ENCODE peak calls at places on chromosomes 5 and 9, in four cellular contexts. One of them, this sample, is unnamed.

GRCh38 chr5:10524376-10525123 is 39.3 kb upstream of the ANKRD33B start:
- DNase-seq in GDM1: no peak
- DNase-seq in esophagus squamous epithelium: no peak
- DNase-seq in left kidney: no peak
- DNase-seq in this sample: no peak

GRCh38 chr5:131533844-131534243 is 101.2 kb downstream of the RAPGEF6 start:
- DNase-seq in GDM1: no peak
- DNase-seq in esophagus squamous epithelium: no peak
- DNase-seq in left kidney: no peak
- DNase-seq in this sample: no peak

GRCh38 chr9:130984476-130984875 is 24.5 kb upstream of the LAMC3 start:
- DNase-seq in GDM1: no peak
- DNase-seq in esophagus squamous epithelium: no peak
- DNase-seq in left kidney: peak; percentile 53
- DNase-seq in this sample: no peak

GRCh38 chr9:35482071-35482470 is 7.8 kb upstream of the RUSC2 start:
- DNase-seq in GDM1: no peak
- DNase-seq in esophagus squamous epithelium: no peak
- DNase-seq in left kidney: no peak
- DNase-seq in this sample: no peak

GRCh38 chr9:137305060-137305787 is 3.2 kb upstream of the NRARP start:
- DNase-seq in GDM1: no peak
- DNase-seq in esophagus squamous epithelium: no peak
- DNase-seq in left kidney: peak; percentile 91
- DNase-seq in this sample: peak; percentile 69

GRCh38 chr9:11338130-11338529 is 725.3 kb upstream of the PTPRD start:
- DNase-seq in GDM1: no peak
- DNase-seq in esophagus squamous epithelium: no peak
- DNase-seq in left kidney: no peak
- DNase-seq in this sample: no peak

GRCh38 chr9:22214497-22215031 is 205.5 kb upstream of the CDKN2B start:
- DNase-seq in GDM1: no peak
- DNase-seq in esophagus squamous epithelium: no peak
- DNase-seq in left kidney: no peak
- DNase-seq in this sample: no peak

GRCh38 chr9:124456341-124457078 is 6.3 kb downstream of the ADGRD2 start:
- DNase-seq in GDM1: no peak
- DNase-seq in esophagus squamous epithelium: no peak
- DNase-seq in left kidney: no peak
- DNase-seq in this sample: no peak

GRCh38 chr5:148690945-148691344 is 36.6 kb upstream of the HTR4 start:
- DNase-seq in GDM1: no peak
- DNase-seq in esophagus squamous epithelium: no peak
- DNase-seq in left kidney: no peak
- DNase-seq in this sample: no peak

GRCh38 chr9:76652894-76653293 is 111.3 kb upstream of the PCA3 start:
- DNase-seq in GDM1: no peak
- DNase-seq in esophagus squamous epithelium: no peak
- DNase-seq in left kidney: peak; percentile 44
- DNase-seq in this sample: no peak

GRCh38 chr5:173984218-173984617 is 4.8 kb upstream of the C5orf47 start:
- DNase-seq in GDM1: no peak
- DNase-seq in esophagus squamous epithelium: no peak
- DNase-seq in left kidney: peak; percentile 49
- DNase-seq in this sample: no peak